ENCODE peak calls at places on chromosomes 16 and 17, in nine cellular contexts. I is neural progenitor cell; T is Panc1; D is dorsolateral prefrontal cortex; N is osteoblast; Z is CD4-positive, alpha-beta T cell; B is body of pancreas; Q is colonic mucosa; Y is psoas muscle. K is an unnamed sample.

GRCh38 chr16:14041164-14041563 is 30.0 kb upstream of the MRTFB start:
- DNase-seq in I (no peak), T (no peak), D (no peak), N (no peak), Z (no peak), B (no peak), Q (no peak), Y (no peak), K (no peak)

GRCh38 chr17:79214940-79215604 is 140.4 kb downstream of the ENGASE start:
- DNase-seq in I (no peak), T (no peak), D (no peak), N (no peak), Z (no peak), B (no peak), Q (no peak), Y (no peak), K (no peak)

GRCh38 chr17:62684179-62684578 is 56.7 kb downstream of the MRC2 start:
- DNase-seq in I (no peak), T (no peak), D (no peak), N (peak), Z (no peak), B (no peak), Q (no peak), Y (no peak), K (no peak)

GRCh38 chr17:59165933-59166342 is 10.4 kb downstream of the PRR11 start:
- DNase-seq in I (peak), T (no peak), D (peak), N (no peak), Z (peak), B (peak), Q (no peak), Y (no peak), K (no peak)

GRCh38 chr17:61361084-61361483 is 38.6 kb upstream of the TBX2 start:
- DNase-seq in I (no peak), T (no peak), D (no peak), N (peak), Z (no peak), B (no peak), Q (no peak), Y (no peak), K (peak)

GRCh38 chr17:42871647-42872046 is 20.6 kb downstream of the AOC3 start:
- DNase-seq in I (no peak), T (no peak), D (no peak), N (no peak), Z (no peak), B (no peak), Q (no peak), Y (no peak), K (no peak)

GRCh38 chr17:78559749-78560368 is 17.3 kb downstream of the DNAH17 start:
- DNase-seq in I (no peak), T (no peak), D (no peak), N (peak), Z (no peak), B (peak), Q (no peak), Y (no peak), K (no peak)

GRCh38 chr16:81929841-81930240 is 81.4 kb downstream of the SDR42E1 start:
- DNase-seq in I (no peak), T (no peak), D (no peak), N (no peak), Z (no peak), B (no peak), Q (no peak), Y (no peak), K (no peak)

GRCh38 chr16:88922114-88922825 is 54.7 kb downstream of the CBFA2T3 start:
- DNase-seq in I (peak), T (no peak), D (no peak), N (peak), Z (no peak), B (peak), Q (peak), Y (peak), K (peak)

GRCh38 chr16:56589141-56590039 is at the start of gene MT3:
- DNase-seq in I (peak), T (no peak), D (peak), N (no peak), Z (no peak), B (peak), Q (peak), Y (peak), K (no peak)

GRCh38 chr17:71870546-71870862 is 250.3 kb upstream of the SOX9 start:
- DNase-seq in I (peak), T (no peak), D (no peak), N (no peak), Z (no peak), B (no peak), Q (no peak), Y (no peak), K (no peak)

GRCh38 chr16:87350681-87351319 is 32.8 kb downstream of the FBXO31 start:
- DNase-seq in I (no peak), T (no peak), D (peak), N (peak), Z (no peak), B (no peak), Q (no peak), Y (peak), K (no peak)

GRCh38 chr17:78252111-78252634 is 20.7 kb downstream of the TMEM235 start:
- DNase-seq in I (no peak), T (no peak), D (no peak), N (peak), Z (peak), B (no peak), Q (peak), Y (no peak), K (no peak)

GRCh38 chr17:43661699-43662431 is at the start of gene MEOX1:
- DNase-seq in I (no peak), T (no peak), D (no peak), N (peak), Z (no peak), B (no peak), Q (no peak), Y (peak), K (no peak)

GRCh38 chr16:50473375-50473945 is 74.7 kb upstream of the NKD1 start:
- DNase-seq in I (no peak), T (no peak), D (no peak), N (no peak), Z (no peak), B (no peak), Q (no peak), Y (no peak), K (no peak)

GRCh38 chr16:17469011-17469741 is 1.6 kb downstream of the XYLT1 start:
- DNase-seq in I (peak), T (no peak), D (no peak), N (peak), Z (no peak), B (no peak), Q (peak), Y (peak), K (peak)

GRCh38 chr16:27204232-27204915 is 1.0 kb downstream of the KDM8 start:
- DNase-seq in I (no peak), T (no peak), D (peak), N (peak), Z (no peak), B (no peak), Q (no peak), Y (no peak), K (no peak)

GRCh38 chr17:146983-147761 is 9.8 kb downstream of the SCGB1C2 start:
- DNase-seq in I (no peak), T (no peak), D (no peak), N (peak), Z (no peak), B (no peak), Q (peak), Y (peak), K (no peak)

DNA sequence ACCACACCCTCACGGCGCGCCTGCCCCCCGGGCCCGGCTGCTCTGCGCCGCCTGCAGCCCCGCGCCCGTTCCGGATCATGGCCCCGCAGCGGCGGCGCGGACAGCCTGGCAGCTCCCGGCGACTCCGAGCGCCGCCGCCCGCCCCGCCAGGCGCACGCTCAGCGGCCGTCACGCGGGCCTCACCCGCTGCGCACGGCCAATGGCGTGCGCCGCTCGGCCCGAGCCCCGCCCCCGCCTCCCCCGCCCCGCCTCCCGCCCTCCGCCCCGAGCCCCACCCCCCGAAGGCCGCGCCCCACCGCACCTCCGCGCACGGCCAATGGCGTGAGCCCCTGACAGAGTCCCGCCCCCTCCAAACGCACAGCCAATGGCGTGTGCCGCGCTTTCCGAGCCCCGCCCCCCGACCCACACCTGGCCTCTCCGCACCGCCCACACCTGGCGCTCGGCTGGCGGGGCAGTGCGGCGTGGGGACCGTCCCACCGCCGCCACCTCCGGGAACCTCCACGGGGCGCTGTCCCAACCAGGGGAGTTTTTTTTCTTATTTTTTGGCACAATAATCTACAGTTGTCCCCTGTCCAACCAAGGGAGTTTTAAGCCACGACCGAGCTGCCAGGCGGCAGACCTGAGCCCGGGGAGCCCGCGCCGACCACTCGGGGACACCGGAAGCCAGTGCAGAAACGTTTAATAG is at the start of gene PCYT2:
- DNase-seq in I (peak), T (no peak), D (peak), N (peak), Z (peak), B (peak), Q (peak), Y (peak), K (peak)
- TF ChIP-seq CTCF in I (peak), T (no peak), D (no peak), N (no peak), Z (no peak), B (peak), Q (peak), Y (no peak), K (no peak)

DNA sequence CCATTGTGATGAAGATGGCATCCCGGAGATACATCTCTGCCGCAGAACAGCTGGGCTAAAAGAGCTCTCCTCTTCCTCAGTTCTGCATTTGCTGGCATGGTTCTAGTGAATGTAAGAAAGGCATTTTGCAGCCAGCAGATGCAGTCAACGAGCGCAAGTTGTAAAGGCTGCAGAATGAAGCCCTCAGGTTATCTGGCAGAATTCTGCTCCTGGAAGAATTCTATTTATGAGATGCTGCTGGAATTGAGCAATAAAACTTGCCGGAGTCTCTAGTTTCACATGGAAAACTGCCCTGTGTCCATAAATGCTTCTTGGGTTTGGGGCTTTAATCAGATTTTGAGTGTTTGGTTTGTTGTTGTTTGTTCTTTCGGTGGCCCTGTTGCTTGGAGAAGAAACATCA is 176.8 kb upstream of the HSBP1 start:
- DNase-seq in I (no peak), T (no peak), D (no peak), N (no peak), Z (no peak), B (no peak), Q (no peak), Y (no peak), K (no peak)
- H3K27ac ChIP-seq in I (no peak), T (no peak), D (no peak), N (no peak), Z (no peak), B (no peak), Q (no peak), Y (no peak), K (no peak)

DNA sequence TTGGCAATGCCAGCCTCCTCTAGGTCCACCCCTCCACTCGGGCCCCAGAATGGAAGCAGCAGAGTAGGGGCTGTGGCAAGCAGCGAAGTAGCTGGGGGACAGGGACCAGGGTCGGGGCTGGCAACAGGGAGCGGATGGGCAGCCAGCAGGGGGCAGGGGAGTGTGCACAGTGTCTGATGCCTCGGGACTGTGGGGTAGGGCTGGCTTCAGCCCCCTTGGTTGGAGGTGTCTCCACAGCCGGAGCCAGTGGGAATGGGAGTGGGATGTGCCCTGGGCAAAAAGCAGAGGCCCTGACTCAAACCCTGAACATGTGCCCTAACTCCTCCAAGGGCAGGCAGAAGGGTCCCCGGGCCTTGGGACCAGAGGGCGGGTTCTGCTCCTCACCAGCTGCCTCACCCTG is 18.5 kb upstream of the ARHGAP27 start:
- DNase-seq in I (no peak), T (no peak), D (no peak), N (no peak), Z (no peak), B (no peak), Q (no peak), Y (no peak), K (no peak)
- TF ChIP-seq CTCF in I (peak), T (no peak), D (no peak), N (peak), Z (no peak), B (no peak), Q (no peak), Y (no peak), K (peak)

DNA sequence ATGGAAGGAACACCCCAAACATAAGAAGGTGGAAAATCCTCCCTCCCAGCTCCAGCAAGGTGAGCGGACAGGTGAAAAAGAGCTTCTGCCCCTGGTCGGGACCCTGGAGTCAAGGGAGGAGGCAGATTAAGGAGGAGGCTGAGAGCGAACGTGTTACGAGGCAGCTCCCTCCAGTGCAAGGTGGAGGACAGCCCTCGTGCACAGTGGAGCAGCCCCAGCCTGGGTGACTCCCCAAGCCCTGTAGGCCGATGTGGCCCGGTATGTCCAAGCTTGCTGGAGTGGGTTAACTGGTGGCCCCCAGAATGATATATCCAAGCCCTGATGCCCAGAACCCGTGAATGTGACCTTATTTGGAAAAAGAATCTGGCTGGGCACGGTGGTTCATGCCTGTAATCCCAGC is 15.5 kb upstream of the CRISPLD2 start:
- DNase-seq in I (no peak), T (no peak), D (no peak), N (no peak), Z (no peak), B (no peak), Q (no peak), Y (no peak), K (no peak)
- H3K27ac ChIP-seq in I (no peak), T (no peak), D (no peak), N (no peak), Z (no peak), B (no peak), Q (no peak), Y (no peak), K (no peak)